ENCODE peak calls at places on chromosomes 6 and 20, in four cellular contexts. F is CD8-positive, alpha-beta memory T cell; M is mesenchymal stem cell; I is thoracic aorta. K is an unnamed sample. For H3K36me3, the result is how much of the 10 kb centered on the place peaks cover.

GRCh38 chr6:169722362-169723199 is 1.7 kb downstream of the PHF10 start:
- DNase-seq in M (peak), I (no peak), F (peak), K (no peak)

GRCh38 chr6:141551318-141551717 is 581.4 kb upstream of the GJE1 start:
- DNase-seq in I (no peak), F (no peak), M (no peak), K (no peak)

GRCh38 chr20:59992531-59992930 is 34.3 kb downstream of the CDH26 start:
- DNase-seq in I (no peak), F (no peak), M (no peak), K (no peak)

GRCh38 chr6:158879180-158879579 is 60.0 kb upstream of the EZR start:
- DNase-seq in M (peak), F (no peak), I (no peak), K (no peak)

GRCh38 chr6:7646394-7646793 is 56.4 kb downstream of the SNRNP48 start:
- DNase-seq in F (no peak), I (no peak), M (no peak), K (no peak)

GRCh38 chr6:586553-586952 is 70.3 kb downstream of the HUS1B start:
- DNase-seq in F (no peak), M (no peak), I (no peak), K (no peak)

GRCh38 chr6:143594647-143595046 is 83.1 kb upstream of the PHACTR2 start:
- DNase-seq in M (peak), F (no peak), I (no peak), K (no peak)

GRCh38 chr20:14434379-14435136 is 97.1 kb upstream of the FLRT3 start:
- DNase-seq in F (no peak), I (no peak), M (no peak), K (no peak)

GRCh38 chr6:89411269-89412070 is 603 bp downstream of the RRAGD start:
- DNase-seq in M (peak), I (no peak), F (peak), K (peak)

GRCh38 chr20:62662422-62662821 is 20.1 kb downstream of the SLCO4A1 start:
- DNase-seq in M (peak), F (no peak), I (no peak), K (no peak)

GRCh38 chr20:6708010-6708409 is 59.5 kb upstream of the BMP2 start:
- DNase-seq in I (no peak), F (no peak), M (peak), K (peak)

GRCh38 chr20:53934421-53935352 is 135.7 kb downstream of the BCAS1 start:
- DNase-seq in I (no peak), F (no peak), M (peak), K (no peak)

GRCh38 chr20:36468149-36469000 is 72.9 kb upstream of the MYL9 start:
- DNase-seq in M (no peak), I (peak), F (no peak), K (no peak)

GRCh38 chr6:22041797-22042489 is 254.9 kb downstream of the PRL start:
- DNase-seq in F (no peak), M (no peak), I (no peak), K (no peak)

GRCh38 chr6:4274382-4275082 is 139.2 kb upstream of the ECI2 start:
- DNase-seq in F (no peak), I (no peak), M (no peak), K (no peak)

GRCh38 chr20:4555188-4555893 is 166.4 kb upstream of the PRND start:
- DNase-seq in F (no peak), M (peak), I (no peak), K (no peak)

GRCh38 chr6:135411339-135411738 is 86.2 kb downstream of the AHI1 start:
- DNase-seq in I (no peak), F (no peak), M (peak), K (no peak)

GRCh38 chr6:121216928-121217327 is 117.4 kb downstream of the TBC1D32 start:
- DNase-seq in M (peak), I (no peak), F (no peak), K (no peak)

GRCh38 chr6:53327017-53327395 is 21.7 kb downstream of the ELOVL5 start:
- DNase-seq in M (no peak), I (no peak), F (no peak), K (no peak)

GRCh38 chr20:63348828-63349515 is 12.2 kb downstream of the CHRNA4 start:
- DNase-seq in F (no peak), M (no peak), I (no peak), K (no peak)

GRCh38 chr6:15389759-15390723 is 144.2 kb downstream of the JARID2 start:
- DNase-seq in I (no peak), M (peak), F (no peak), K (no peak)

GRCh38 chr20:44089987-44090674 is 96.9 kb downstream of the JPH2 start:
- DNase-seq in I (no peak), F (no peak), M (peak), K (no peak)

GRCh38 chr20:57438552-57438951 is 47.4 kb downstream of the RBM38 start:
- DNase-seq in M (no peak), I (no peak), F (no peak), K (no peak)

GRCh38 chr6:116560130-116560529 is 6.6 kb downstream of the CALHM4 start:
- DNase-seq in I (no peak), M (no peak), F (no peak), K (no peak)

GRCh38 chr6:82275686-82276085 is 28.1 kb upstream of the IBTK start:
- DNase-seq in I (no peak), F (no peak), M (no peak), K (no peak)

GRCh38 chr6:123263981-123264380 is 267.9 kb downstream of the CLVS2 start:
- DNase-seq in F (no peak), M (no peak), I (no peak), K (no peak)

GRCh38 chr6:166815629-166816028 is 140.7 kb downstream of the RNASET2 start:
- DNase-seq in I (no peak), M (no peak), F (no peak), K (no peak)

GRCh38 chr6:156438519-156438918 is 338.7 kb upstream of the ARID1B start:
- DNase-seq in I (no peak), F (no peak), M (no peak), K (no peak)

GRCh38 chr6:37141291-37142046 is 28.5 kb upstream of the PIM1 start:
- DNase-seq in I (no peak), F (no peak), M (peak), K (no peak)

GRCh38 chr6:130136803-130137202 is 85.9 kb downstream of the SAMD3 start:
- DNase-seq in F (no peak), M (no peak), I (no peak), K (no peak)

GRCh38 chr6:138517635-138518034 is 18.3 kb upstream of the NHSL1 start:
- DNase-seq in F (peak), M (peak), I (no peak), K (no peak)

GRCh38 chr20:62736407-62737071 is 27.9 kb downstream of the NTSR1 start:
- DNase-seq in M (no peak), F (no peak), I (no peak), K (no peak)

GRCh38 chr6:89117285-89118108 is at the start of gene SRSF12:
- DNase-seq in F (peak), M (peak), I (no peak), K (peak)

DNA sequence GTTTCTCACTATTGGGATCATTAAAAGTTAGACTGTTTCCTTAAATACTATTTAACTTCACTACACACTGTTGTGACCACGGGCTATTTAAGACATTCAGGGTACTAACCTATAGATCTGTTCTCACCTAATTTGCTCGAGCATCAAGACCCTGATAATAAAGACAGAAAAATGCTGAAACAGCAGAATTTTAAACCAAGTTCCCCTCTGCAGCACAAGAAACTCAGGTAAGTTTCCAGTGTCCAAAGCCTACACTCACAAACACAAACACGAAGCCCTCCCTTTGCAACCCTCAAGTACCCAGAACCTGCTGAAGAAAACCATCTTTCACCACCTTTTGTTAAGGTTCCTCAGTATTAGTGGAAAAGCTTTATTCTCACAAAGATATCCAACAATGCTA is 4.0 kb downstream of the SNX5 start:
- DNase-seq in M (no peak), F (no peak), I (no peak), K (no peak)
- H3K36me3 ChIP-seq in M (under half), F (under half), I (under half), K (under half)

GRCh38 chr6:32109114-32109764 is at the start of gene TNXB:
- DNase-seq in I (no peak), F (no peak), M (no peak), K (no peak)
- H3K4me3 ChIP-seq in I (peak), F (no peak), M (peak), K (peak)

GRCh38 chr6:30683137-30683979 is 3.1 kb downstream of the PPP1R18 start:
- DNase-seq in M (peak), F (no peak), I (no peak), K (no peak)
- H3K36me3 ChIP-seq in M (under half), F (under half), I (under half), K (under half)

DNA sequence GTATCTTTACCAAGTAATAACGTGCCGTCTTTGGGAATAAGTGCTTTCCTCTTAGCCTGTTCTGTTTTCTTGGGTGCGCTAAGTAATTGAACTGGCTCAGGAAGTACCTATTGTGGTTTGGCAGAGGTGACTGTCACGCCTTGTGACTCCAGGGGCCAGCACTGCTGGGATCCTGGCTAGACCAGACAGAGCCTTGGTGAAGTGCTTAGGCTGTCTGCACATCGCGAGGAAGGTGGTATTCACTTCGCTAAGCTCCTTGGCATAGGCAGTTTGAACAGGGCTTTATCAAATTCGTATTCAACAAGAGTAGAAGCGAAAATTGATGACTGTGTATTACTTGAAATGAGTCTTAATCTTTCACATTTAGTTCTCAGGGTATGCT is 17.6 kb downstream of the PRDM1 start:
- DNase-seq in M (no peak), I (no peak), F (peak), K (no peak)
- H3K4me3 ChIP-seq in M (peak), I (peak), F (peak), K (no peak)

GRCh38 chr6:127784468-127784867 is 116.4 kb downstream of the THEMIS start:
- DNase-seq in M (no peak), I (no peak), F (no peak), K (no peak)
- H3K36me3 ChIP-seq in M (under half), I (under half), F (under half), K (under half)